ENCODE peak calls at places on chromosomes 5 and 9, in five cellular contexts. G, D, W, J and C are unnamed samples.

GRCh38 chr9:128459011-128459410 is 3.2 kb downstream of the ODF2 start:
- DNase-seq in G (no peak), W (no peak), D (no peak), J (no peak), C (no peak)

GRCh38 chr5:127290019-127290945 is at the start of gene MEGF10:
- DNase-seq in D (no peak), G (no peak), W (peak), J (no peak), C (no peak)

GRCh38 chr5:134246771-134247329 is 21.0 kb upstream of the PPP2CA start:
- DNase-seq in G (no peak), W (no peak), D (no peak), J (no peak), C (no peak)

GRCh38 chr5:147898875-147899401 is 7.4 kb downstream of the C5orf46 start:
- DNase-seq in D (no peak), J (no peak), G (no peak), W (no peak), C (no peak)

GRCh38 chr5:149632311-149633251 is 51.3 kb downstream of the ARHGEF37 start:
- DNase-seq in D (no peak), G (no peak), J (no peak), W (no peak), C (no peak)

GRCh38 chr5:151110992-151111391 is 30.2 kb upstream of the TNIP1 start:
- DNase-seq in W (no peak), G (no peak), J (no peak), D (no peak), C (no peak)

GRCh38 chr5:152125806-152126205 is 201.2 kb upstream of the GLRA1 start:
- DNase-seq in J (no peak), G (no peak), D (no peak), W (no peak), C (no peak)

GRCh38 chr9:136851941-136852663 is at the start of gene MAMDC4:
- DNase-seq in G (no peak), J (no peak), W (peak), D (no peak), C (no peak)

GRCh38 chr5:60540855-60541805 is 158.8 kb downstream of the DEPDC1B start:
- DNase-seq in G (no peak), D (peak), J (no peak), W (no peak), C (no peak)

GRCh38 chr5:107074991-107075390 is 595.7 kb downstream of the EFNA5 start:
- DNase-seq in G (no peak), W (no peak), D (no peak), J (no peak), C (no peak)

GRCh38 chr5:72860499-72860898 is 44.0 kb downstream of the TNPO1 start:
- DNase-seq in D (no peak), G (no peak), W (no peak), J (no peak), C (no peak)

GRCh38 chr9:93575706-93576295 is 583 bp upstream of the PHF2 start:
- DNase-seq in W (peak), D (peak), J (no peak), G (peak), C (no peak)

GRCh38 chr9:5582835-5583195 is 46.1 kb upstream of the RIC1 start:
- DNase-seq in W (no peak), J (no peak), G (peak), D (no peak), C (no peak)

GRCh38 chr5:31193591-31194457 is at the start of gene CDH6:
- DNase-seq in D (peak), J (no peak), W (peak), G (no peak), C (peak)

GRCh38 chr9:111161015-111161415 is 122.7 kb upstream of the LPAR1 start:
- DNase-seq in J (no peak), D (no peak), W (no peak), G (no peak), C (no peak)

GRCh38 chr9:13213337-13213736 is 66.2 kb downstream of the MPDZ start:
- DNase-seq in D (peak), W (no peak), J (no peak), G (no peak), C (no peak)

GRCh38 chr5:137617806-137618205 is 118.1 kb downstream of the KLHL3 start:
- DNase-seq in J (no peak), W (no peak), D (no peak), G (no peak), C (no peak)